ENCODE peak calls at places on chromosomes 16 and 17, in six cellular contexts. R is hypothalamus; F is HEK293T; D is Kasumi-1; W is GM13976; O is stimulated activated CD8-positive, alpha-beta memory T cell treated with anti-CD3 and anti-CD28 coated beads, Interleukin-4, amount 100 ng/mL, for 1 hour. V is an unnamed sample.

GRCh38 chr17:29784661-29785060 is 145.4 kb downstream of the SSH2 start:
- DNase-seq in R (no peak), F (no peak), D (no peak), W (no peak), O (no peak), V (no peak)

GRCh38 chr17:2853111-2853721 is 57.0 kb downstream of the RAP1GAP2 start:
- DNase-seq in R (no peak), F (no peak), D (no peak), W (peak), O (no peak), V (no peak)

GRCh38 chr17:52389632-52390031 is 231.1 kb upstream of the CA10 start:
- DNase-seq in R (no peak), F (no peak), D (no peak), W (no peak), O (no peak), V (no peak)

GRCh38 chr17:5516060-5516792 is 29.9 kb downstream of the MIS12 start:
- DNase-seq in R (no peak), F (no peak), D (peak), W (no peak), O (no peak), V (no peak)

GRCh38 chr17:29412780-29413565 is 22.8 kb downstream of the TAOK1 start:
- DNase-seq in R (no peak), F (no peak), D (peak), W (no peak), O (no peak), V (no peak)

GRCh38 chr17:29585080-29585751 is 4.2 kb downstream of the GIT1 start:
- DNase-seq in R (no peak), F (no peak), D (peak), W (no peak), O (no peak), V (no peak)

GRCh38 chr16:50861451-50861850 is 119.6 kb downstream of the CYLD start:
- DNase-seq in R (no peak), F (no peak), D (no peak), W (no peak), O (no peak), V (no peak)

GRCh38 chr17:42441717-42442565 is 16.7 kb upstream of the ATP6V0A1 start:
- DNase-seq in R (no peak), F (no peak), D (no peak), W (no peak), O (no peak), V (no peak)

GRCh38 chr17:36856921-36857381 is 80.3 kb upstream of the LHX1 start:
- DNase-seq in R (no peak), F (no peak), D (no peak), W (no peak), O (no peak), V (no peak)

GRCh38 chr16:424623-425081 is 797 bp upstream of the RAB11FIP3 start:
- DNase-seq in R (no peak), F (no peak), D (no peak), W (no peak), O (no peak), V (peak)

GRCh38 chr17:28216528-28216927 is 102.5 kb upstream of the TMEM97 start:
- DNase-seq in R (no peak), F (no peak), D (peak), W (no peak), O (no peak), V (no peak)

GRCh38 chr17:78242024-78242742 is 10.8 kb downstream of the TMEM235 start:
- DNase-seq in R (no peak), F (no peak), D (peak), W (no peak), O (no peak), V (no peak)

GRCh38 chr16:88456356-88457292 is 3.5 kb downstream of the ZFPM1 start:
- DNase-seq in R (no peak), F (no peak), D (no peak), W (no peak), O (no peak), V (no peak)

GRCh38 chr16:84327926-84328505 is 33.3 kb downstream of the WFDC1 start:
- DNase-seq in R (no peak), F (no peak), D (no peak), W (no peak), O (no peak), V (no peak)

GRCh38 chr17:63697341-63698286 is 2.3 kb downstream of the LIMD2 start:
- DNase-seq in R (peak), F (peak), D (peak), W (peak), O (no peak), V (no peak)